ENCODE peak calls at places on chromosome 2, in six cellular contexts. U is skeletal muscle cell, Y is nucleus accumbens, L is Caki2, W is EL, E is activated T-cell treated with anti-CD3 and anti-CD28 coated beads for 1 hour. S is an unnamed sample.
A peak's percentile ranks its signal among the peaks of the same experiment; 100 is the strongest.

GRCh38 chr2:17430326-17430725 is 87.9 kb downstream of the RAD51AP2 start:
- DNase-seq in U (no peak), Y (no peak), L (no peak), W (no peak), E (no peak), S (no peak)

GRCh38 chr2:240310645-240311044 is 124.8 kb upstream of the GPC1 start:
- DNase-seq in U (no peak), Y (no peak), L (no peak), W (no peak), E (no peak), S (no peak)

GRCh38 chr2:17309741-17310339 is 208.4 kb downstream of the RAD51AP2 start:
- DNase-seq in U (no peak), Y (no peak), L (peak; percentile 39), W (peak; percentile 2), E (no peak), S (no peak)

GRCh38 chr2:101080214-101081068 is 70.7 kb downstream of the TBC1D8 start:
- DNase-seq in U (no peak), Y (no peak), L (no peak), W (no peak), E (no peak), S (no peak)

GRCh38 chr2:120877409-120877808 is 141.7 kb downstream of the GLI2 start:
- DNase-seq in U (no peak), Y (no peak), L (no peak), W (no peak), E (no peak), S (no peak)

GRCh38 chr2:164561991-164562390 is 59.3 kb downstream of the GRB14 start:
- DNase-seq in U (no peak), Y (no peak), L (no peak), W (no peak), E (no peak), S (no peak)

GRCh38 chr2:222671259-222672067 is at the start of gene MOGAT1:
- DNase-seq in U (no peak), Y (peak; percentile 9), L (no peak), W (peak; percentile 23), E (no peak), S (no peak)

GRCh38 chr2:19123556-19123955 is 234.9 kb downstream of the OSR1 start:
- DNase-seq in U (no peak), Y (no peak), L (no peak), W (no peak), E (no peak), S (no peak)

GRCh38 chr2:238225911-238226697 is 13.7 kb downstream of the HES6 start:
- DNase-seq in U (no peak), Y (no peak), L (no peak), W (no peak), E (no peak), S (no peak)

GRCh38 chr2:191087311-191087710 is 63.5 kb downstream of the STAT4 start:
- DNase-seq in U (no peak), Y (no peak), L (no peak), W (no peak), E (no peak), S (no peak)

GRCh38 chr2:224392545-224392944 is 9.4 kb downstream of the FAM124B start:
- DNase-seq in U (no peak), Y (no peak), L (no peak), W (no peak), E (no peak), S (no peak)

GRCh38 chr2:38380397-38381130 is 3.5 kb upstream of the ATL2 start:
- DNase-seq in U (no peak), Y (no peak), L (no peak), W (no peak), E (no peak), S (no peak)

GRCh38 chr2:32711219-32711618 is 83.4 kb downstream of the TTC27 start:
- DNase-seq in U (peak; percentile 85), Y (no peak), L (no peak), W (peak; percentile 75), E (no peak), S (no peak)

GRCh38 chr2:213001285-213001910 is 150.0 kb downstream of the IKZF2 start:
- DNase-seq in U (no peak), Y (no peak), L (no peak), W (no peak), E (no peak), S (no peak)

GRCh38 chr2:235765181-235765820 is 271.5 kb downstream of the AGAP1 start:
- DNase-seq in U (peak; percentile 68), Y (peak; percentile 23), L (peak; percentile 77), W (peak; percentile 52), E (no peak), S (no peak)

GRCh38 chr2:207352978-207353377 is 176.8 kb upstream of the CREB1 start:
- DNase-seq in U (no peak), Y (peak; percentile 34), L (no peak), W (no peak), E (no peak), S (no peak)

GRCh38 chr2:239118675-239119211 is 270.9 kb downstream of the TWIST2 start:
- DNase-seq in U (no peak), Y (no peak), L (no peak), W (no peak), E (no peak), S (no peak)

GRCh38 chr2:215421859-215422461 is 13.9 kb downstream of the FN1 start:
- DNase-seq in U (no peak), Y (no peak), L (no peak), W (no peak), E (no peak), S (no peak)

GRCh38 chr2:205563646-205564045 is 118.7 kb upstream of the NRP2 start:
- DNase-seq in U (no peak), Y (no peak), L (no peak), W (no peak), E (no peak), S (no peak)

GRCh38 chr2:156565066-156565710 is 129.0 kb downstream of the GPD2 start:
- DNase-seq in U (peak; percentile 43), Y (no peak), L (no peak), W (peak; percentile 91), E (no peak), S (no peak)

GRCh38 chr2:41605914-41606313 is 441.9 kb upstream of the PKDCC start:
- DNase-seq in U (no peak), Y (no peak), L (no peak), W (no peak), E (no peak), S (no peak)

GRCh38 chr2:165698621-165698946 is 95.5 kb downstream of the GALNT3 start:
- DNase-seq in U (no peak), Y (no peak), L (peak; percentile 43), W (peak; percentile 30), E (no peak), S (no peak)

GRCh38 chr2:206462240-206462854 is 19.0 kb downstream of the ADAM23 start:
- DNase-seq in U (no peak), Y (no peak), L (no peak), W (no peak), E (no peak), S (no peak)

GRCh38 chr2:85470850-85471800 is 52.6 kb downstream of the SH2D6 start:
- DNase-seq in U (no peak), Y (peak; percentile 36), L (peak; percentile 73), W (no peak), E (no peak), S (no peak)

GRCh38 chr2:7450188-7451156 is 533.3 kb downstream of the RNF144A start:
- DNase-seq in U (no peak), Y (no peak), L (no peak), W (no peak), E (peak; percentile 22), S (no peak)

GRCh38 chr2:3302751-3303582 is 74.7 kb downstream of the EIPR1 start:
- DNase-seq in U (no peak), Y (no peak), L (no peak), W (no peak), E (no peak), S (no peak)

GRCh38 chr2:216015722-216016464 is 2.5 kb upstream of the MREG start:
- DNase-seq in U (no peak), Y (no peak), L (no peak), W (no peak), E (no peak), S (peak; percentile 50)

GRCh38 chr2:23381084-23381483 is 3.9 kb upstream of the KLHL29 start:
- DNase-seq in U (peak; percentile 46), Y (no peak), L (peak; percentile 83), W (peak; percentile 90), E (no peak), S (no peak)

GRCh38 chr2:182754231-182754630 is 38.2 kb downstream of the DNAJC10 start:
- DNase-seq in U (no peak), Y (no peak), L (no peak), W (no peak), E (no peak), S (no peak)

GRCh38 chr2:179592167-179592936 is 269.1 kb downstream of the ZNF385B start:
- DNase-seq in U (peak; percentile 43), Y (no peak), L (no peak), W (peak; percentile 72), E (no peak), S (no peak)

GRCh38 chr2:134218414-134218813 is 35.5 kb upstream of the MGAT5 start:
- DNase-seq in U (no peak), Y (no peak), L (no peak), W (no peak), E (no peak), S (no peak)

GRCh38 chr2:240395896-240396622 is 39.4 kb upstream of the GPC1 start:
- DNase-seq in U (no peak), Y (no peak), L (no peak), W (no peak), E (no peak), S (no peak)

GRCh38 chr2:183207110-183207509 is 82.9 kb downstream of the NUP35 start:
- DNase-seq in U (no peak), Y (no peak), L (peak; percentile 11), W (peak; percentile 59), E (no peak), S (no peak)

GRCh38 chr2:235126771-235127170 is 175.0 kb downstream of the SH3BP4 start:
- DNase-seq in U (no peak), Y (no peak), L (no peak), W (no peak), E (no peak), S (no peak)

GRCh38 chr2:232458661-232459418 is 2.9 kb downstream of the ALPI start:
- DNase-seq in U (no peak), Y (no peak), L (no peak), W (no peak), E (no peak), S (no peak)

GRCh38 chr2:172101008-172101706 is 1.5 kb downstream of the DLX2 start:
- DNase-seq in U (no peak), Y (no peak), L (no peak), W (peak; percentile 45), E (no peak), S (no peak)

GRCh38 chr2:42072349-42073118 is 24.7 kb downstream of the PKDCC start:
- DNase-seq in U (peak; percentile 69), Y (no peak), L (no peak), W (no peak), E (no peak), S (no peak)

GRCh38 chr2:31349684-31350083 is 64.9 kb downstream of the XDH start:
- DNase-seq in U (no peak), Y (no peak), L (no peak), W (no peak), E (no peak), S (no peak)

GRCh38 chr2:152718909-152719645 is 657 bp downstream of the ARL6IP6 start:
- DNase-seq in U (no peak), Y (no peak), L (peak; percentile 81), W (peak; percentile 63), E (no peak), S (peak; percentile 9)